ENCODE peak calls at places on chromosome 3, in four cellular contexts. X is CD8-positive, alpha-beta T cell; R is right lobe of liver; A is transverse colon. Y is an unnamed sample.

GRCh38 chr3:65950340-65951326 is 88.1 kb downstream of the MAGI1 start:
- DNase-seq in X (no peak), A (no peak), R (no peak), Y (no peak)

GRCh38 chr3:39189648-39190269 is 2.6 kb downstream of the XIRP1 start:
- DNase-seq in X (peak; percentile 47), R (peak; percentile 79), A (peak; percentile 74), Y (peak; percentile 75)

GRCh38 chr3:185851046-185851445 is 26.2 kb upstream of the IGF2BP2 start:
- DNase-seq in R (no peak), A (no peak), X (no peak), Y (no peak)

GRCh38 chr3:67647390-67647878 is 7.0 kb downstream of the SUCLG2 start:
- DNase-seq in X (no peak), A (peak; percentile 46), R (peak; percentile 87), Y (peak; percentile 52)

GRCh38 chr3:65128346-65128745 is 440.5 kb upstream of the ADAMTS9 start:
- DNase-seq in R (no peak), A (no peak), X (no peak), Y (no peak)

GRCh38 chr3:6825527-6825926 is 35.4 kb upstream of the GRM7 start:
- DNase-seq in A (no peak), X (no peak), R (peak; percentile 56), Y (no peak)

GRCh38 chr3:150890320-150890719 is 14.9 kb downstream of the MINDY4B start:
- DNase-seq in A (no peak), X (no peak), R (no peak), Y (no peak)

GRCh38 chr3:55164876-55165275 is 237.0 kb upstream of the LRTM1 start:
- DNase-seq in A (no peak), R (no peak), X (no peak), Y (no peak)

GRCh38 chr3:188503647-188504046 is 349.7 kb downstream of the LPP start:
- DNase-seq in A (no peak), X (no peak), R (no peak), Y (no peak)

GRCh38 chr3:192835818-192836468 is 81.7 kb downstream of the MB21D2 start:
- DNase-seq in A (peak; percentile 12), R (no peak), X (no peak), Y (no peak)

GRCh38 chr3:187016639-187017345 is 86.5 kb downstream of the ST6GAL1 start:
- DNase-seq in A (no peak), R (no peak), X (no peak), Y (no peak)

GRCh38 chr3:56923546-56924224 is 121.9 kb upstream of the ARHGEF3 start:
- DNase-seq in A (peak; percentile 64), X (peak; percentile 65), R (no peak), Y (peak; percentile 76)

GRCh38 chr3:32143849-32144757 is 37.7 kb downstream of the GPD1L start:
- DNase-seq in R (peak; percentile 51), X (peak; percentile 40), A (peak; percentile 42), Y (peak; percentile 76)

GRCh38 chr3:168909260-168909659 is 754.3 kb downstream of the MECOM start:
- DNase-seq in R (no peak), A (no peak), X (no peak), Y (no peak)

GRCh38 chr3:9898467-9899229 is 4.0 kb upstream of the IL17RE start:
- DNase-seq in X (no peak), A (peak; percentile 60), R (peak; percentile 63), Y (peak; percentile 88)

GRCh38 chr3:110583373-110583935 is 488.2 kb upstream of the NECTIN3 start:
- DNase-seq in X (no peak), R (no peak), A (no peak), Y (no peak)

GRCh38 chr3:56970401-56971002 is 90.0 kb upstream of the SPATA12 start:
- DNase-seq in R (no peak), A (no peak), X (no peak), Y (no peak)

GRCh38 chr3:135927170-135927569 is 38.4 kb upstream of the PPP2R3A start:
- DNase-seq in R (no peak), X (no peak), A (no peak), Y (no peak)

GRCh38 chr3:195761031-195761430 is 40.3 kb downstream of the MUC20 start:
- DNase-seq in R (no peak), A (no peak), X (no peak), Y (no peak)

GRCh38 chr3:8503871-8504610 is 2.4 kb downstream of the LMCD1 start:
- DNase-seq in A (no peak), R (no peak), X (no peak), Y (no peak)

GRCh38 chr3:182837855-182838454 is 44.7 kb downstream of the ATP11B start:
- DNase-seq in X (no peak), R (no peak), A (no peak), Y (peak; percentile 32)

GRCh38 chr3:179801263-179801662 is 148.4 kb downstream of the USP13 start:
- DNase-seq in A (no peak), X (no peak), R (no peak), Y (no peak)

GRCh38 chr3:129118745-129119144 is 2.9 kb downstream of the RAB43 start:
- DNase-seq in A (no peak), X (peak; percentile 71), R (no peak), Y (no peak)

GRCh38 chr3:14452676-14453367 is 50.4 kb downstream of the SLC6A6 start:
- DNase-seq in A (peak; percentile 89), R (peak; percentile 57), X (no peak), Y (peak; percentile 85)

GRCh38 chr3:182568206-182568605 is 225.1 kb upstream of the ATP11B start:
- DNase-seq in R (no peak), A (no peak), X (no peak), Y (no peak)

GRCh38 chr3:105166893-105167292 is 199.8 kb upstream of the ALCAM start:
- DNase-seq in X (no peak), R (no peak), A (no peak), Y (no peak)

GRCh38 chr3:125398952-125399351 is 23.8 kb upstream of the ZNF148 start:
- DNase-seq in X (no peak), R (no peak), A (no peak), Y (no peak)

GRCh38 chr3:104519068-104519467 is 847.6 kb upstream of the ALCAM start:
- DNase-seq in X (no peak), R (no peak), A (no peak), Y (no peak)

GRCh38 chr3:112519424-112520001 is 20.2 kb upstream of the BTLA start:
- DNase-seq in X (peak; percentile 27), R (no peak), A (peak; percentile 14), Y (peak; percentile 71)

GRCh38 chr3:168029705-168030104 is 66.0 kb downstream of the GOLIM4 start:
- DNase-seq in A (no peak), R (no peak), X (no peak), Y (no peak)

GRCh38 chr3:168186293-168186983 is 90.7 kb upstream of the GOLIM4 start:
- DNase-seq in X (no peak), R (peak; percentile 56), A (no peak), Y (no peak)

GRCh38 chr3:159711560-159712333 is 276.9 kb upstream of the IL12A start:
- DNase-seq in A (no peak), R (no peak), X (no peak), Y (no peak)

GRCh38 chr3:193729601-193730000 is 136.6 kb downstream of the OPA1 start:
- DNase-seq in R (no peak), A (no peak), X (no peak), Y (no peak)

GRCh38 chr3:114539525-114539924 is 245.7 kb downstream of the TIGIT start:
- DNase-seq in R (no peak), X (no peak), A (no peak), Y (no peak)

GRCh38 chr3:50192124-50192523 is 714 bp downstream of the GNAT1 start:
- DNase-seq in R (no peak), A (no peak), X (no peak), Y (no peak)
- H3K27me3 ChIP-seq in R (no peaks in the 10 kb centered on the region), A (peaks cover 38% of the 10 kb centered on the region), X (peaks cover 7% of the 10 kb centered on the region), Y (peaks cover 8% of the 10 kb centered on the region)

GRCh38 chr3:69084668-69085542 is at the start of gene ARL6IP5:
- DNase-seq in R (peak; percentile 95), A (peak; percentile 95), X (peak; percentile 94), Y (peak; percentile 95)
- H3K4me1 ChIP-seq in R (no peaks in the 10 kb centered on the region), A (peaks cover 57% of the 10 kb centered on the region), X (peaks cover 64% of the 10 kb centered on the region), Y (peaks cover 5% of the 10 kb centered on the region)

GRCh38 chr3:122247825-122248185 is 64.3 kb downstream of the CASR start:
- DNase-seq in X (no peak), R (no peak), A (no peak), Y (no peak)

GRCh38 chr3:122247087-122247824 is 63.8 kb downstream of the CASR start:
- DNase-seq in R (no peak), A (no peak), X (no peak), Y (no peak)

GRCh38 chr3:122245513-122246174 is 62.2 kb downstream of the CASR start:
- DNase-seq in X (no peak), A (no peak), R (no peak), Y (no peak)

GRCh38 chr3:122251428-122251827 is 68.0 kb downstream of the CASR start:
- DNase-seq in R (no peak), A (no peak), X (no peak), Y (no peak)

GRCh38 chr3:122246214-122246613 is 62.7 kb downstream of the CASR start:
- DNase-seq in X (no peak), A (no peak), R (no peak), Y (no peak)
- H3K4me3 ChIP-seq in X (no peak overlapping the region), A (peak overlapping the region; percentile 20), R (no peak overlapping the region), Y (no peak overlapping the region)

GRCh38 chr3:124200336-124200901 is 208.5 kb upstream of the ROPN1 start:
- DNase-seq in X (no peak), R (no peak), A (no peak), Y (no peak)
- H3K27me3 ChIP-seq in X (peaks cover 2% of the 10 kb centered on the region), R (no peaks in the 10 kb centered on the region), A (no peaks in the 10 kb centered on the region), Y (no peaks in the 10 kb centered on the region)

DNA sequence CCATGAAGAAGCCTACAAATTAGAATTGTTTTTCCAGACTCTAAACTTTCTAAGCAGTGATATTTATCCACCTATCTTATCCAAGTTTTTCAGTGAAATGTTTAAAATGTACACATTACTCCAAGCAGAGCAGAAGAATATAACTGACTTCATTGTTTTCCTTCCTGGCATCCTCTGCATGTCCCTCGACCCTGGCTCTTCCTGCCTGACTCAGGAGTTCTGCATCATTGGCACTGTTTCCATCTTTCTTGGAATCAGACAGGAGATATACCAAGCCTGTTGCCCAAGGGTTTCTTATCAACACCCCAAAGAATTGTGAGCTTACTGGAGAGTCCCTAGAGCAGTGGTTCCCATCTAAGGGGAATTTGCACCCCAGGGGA is 401.5 kb upstream of the PROK2 start:
- DNase-seq in R (no peak), A (no peak), X (no peak), Y (no peak)
- H3K4me1 ChIP-seq in R (no peaks in the 10 kb centered on the region), A (no peaks in the 10 kb centered on the region), X (no peaks in the 10 kb centered on the region), Y (no peaks in the 10 kb centered on the region)

GRCh38 chr3:49812916-49813496 is 747 bp downstream of the UBA7 start:
- DNase-seq in X (no peak), A (no peak), R (no peak), Y (peak; percentile 45)
- H3K4me3 ChIP-seq in X (peak overlapping the region; percentile 71), A (peak overlapping the region; percentile 58), R (peak overlapping the region; percentile 38), Y (peak overlapping the region; percentile 60)

GRCh38 chr3:147381610-147382009 is 24.7 kb downstream of the ZIC4 start:
- DNase-seq in A (no peak), X (no peak), R (no peak), Y (no peak)
- H3K27me3 ChIP-seq in A (peaks cover 100% of the 10 kb centered on the region), X (peaks cover 19% of the 10 kb centered on the region), R (peaks cover 18% of the 10 kb centered on the region), Y (no peaks in the 10 kb centered on the region)

Y was measured in small intestine.